ENCODE peak calls at places on chromosomes 6 and 20, in ten cellular contexts. One of them, this sample, is unnamed.

GRCh38 chr6:46011241-46012085 is 4.2 kb downstream of the CLIC5 start:
- DNase-seq in RWPE1: no peak
- DNase-seq in lower lobe of right lung: no peak
- DNase-seq in CD4-positive, alpha-beta T cell: peak
- DNase-seq in T1000: no peak
- DNase-seq in NCI-H2029: no peak
- DNase-seq in A549: no peak
- DNase-seq in EH: no peak
- DNase-seq in NCI-H1092: no peak
- DNase-seq in activated naive CD4-positive, alpha-beta T cell treated with anti-CD3 and anti-CD28 coated beads for 36 hours: peak
- DNase-seq in this sample: no peak

GRCh38 chr6:21992178-21992967 is 304.5 kb downstream of the PRL start:
- DNase-seq in EH: peak
- DNase-seq in A549: no peak
- DNase-seq in RWPE1: peak
- DNase-seq in CD4-positive, alpha-beta T cell: no peak
- DNase-seq in T1000: no peak
- DNase-seq in NCI-H2029: no peak
- DNase-seq in lower lobe of right lung: no peak
- DNase-seq in NCI-H1092: no peak
- DNase-seq in activated naive CD4-positive, alpha-beta T cell treated with anti-CD3 and anti-CD28 coated beads for 36 hours: peak
- DNase-seq in this sample: peak

GRCh38 chr6:107793193-107793592 is 30.9 kb downstream of the SCML4 start:
- DNase-seq in CD4-positive, alpha-beta T cell: no peak
- DNase-seq in NCI-H1092: no peak
- DNase-seq in T1000: no peak
- DNase-seq in activated naive CD4-positive, alpha-beta T cell treated with anti-CD3 and anti-CD28 coated beads for 36 hours: no peak
- DNase-seq in EH: no peak
- DNase-seq in lower lobe of right lung: no peak
- DNase-seq in RWPE1: no peak
- DNase-seq in A549: no peak
- DNase-seq in NCI-H2029: no peak
- DNase-seq in this sample: no peak

GRCh38 chr20:22744341-22745193 is 160.2 kb upstream of the FOXA2 start:
- DNase-seq in activated naive CD4-positive, alpha-beta T cell treated with anti-CD3 and anti-CD28 coated beads for 36 hours: no peak
- DNase-seq in EH: peak
- DNase-seq in NCI-H2029: no peak
- DNase-seq in NCI-H1092: no peak
- DNase-seq in lower lobe of right lung: no peak
- DNase-seq in A549: no peak
- DNase-seq in RWPE1: peak
- DNase-seq in CD4-positive, alpha-beta T cell: no peak
- DNase-seq in T1000: no peak
- DNase-seq in this sample: no peak

GRCh38 chr6:110329729-110330436 is 28.3 kb downstream of the METTL24 start:
- DNase-seq in A549: no peak
- DNase-seq in EH: peak
- DNase-seq in RWPE1: no peak
- DNase-seq in CD4-positive, alpha-beta T cell: no peak
- DNase-seq in T1000: no peak
- DNase-seq in activated naive CD4-positive, alpha-beta T cell treated with anti-CD3 and anti-CD28 coated beads for 36 hours: no peak
- DNase-seq in NCI-H1092: no peak
- DNase-seq in NCI-H2029: no peak
- DNase-seq in lower lobe of right lung: no peak
- DNase-seq in this sample: peak

GRCh38 chr20:8627386-8628030 is 441.4 kb upstream of the PLCB4 start:
- DNase-seq in EH: peak
- DNase-seq in RWPE1: no peak
- DNase-seq in CD4-positive, alpha-beta T cell: no peak
- DNase-seq in T1000: no peak
- DNase-seq in NCI-H1092: no peak
- DNase-seq in NCI-H2029: no peak
- DNase-seq in lower lobe of right lung: no peak
- DNase-seq in activated naive CD4-positive, alpha-beta T cell treated with anti-CD3 and anti-CD28 coated beads for 36 hours: no peak
- DNase-seq in A549: no peak
- DNase-seq in this sample: no peak

GRCh38 chr6:9155836-9156235 is 720.5 kb upstream of the SLC35B3 start:
- DNase-seq in CD4-positive, alpha-beta T cell: no peak
- DNase-seq in A549: no peak
- DNase-seq in lower lobe of right lung: no peak
- DNase-seq in activated naive CD4-positive, alpha-beta T cell treated with anti-CD3 and anti-CD28 coated beads for 36 hours: no peak
- DNase-seq in NCI-H2029: no peak
- DNase-seq in T1000: no peak
- DNase-seq in RWPE1: no peak
- DNase-seq in EH: no peak
- DNase-seq in NCI-H1092: no peak
- DNase-seq in this sample: no peak

GRCh38 chr6:108565091-108565766 is 4.5 kb downstream of the FOXO3 start:
- DNase-seq in activated naive CD4-positive, alpha-beta T cell treated with anti-CD3 and anti-CD28 coated beads for 36 hours: peak
- DNase-seq in A549: no peak
- DNase-seq in NCI-H1092: no peak
- DNase-seq in RWPE1: no peak
- DNase-seq in T1000: no peak
- DNase-seq in EH: no peak
- DNase-seq in CD4-positive, alpha-beta T cell: no peak
- DNase-seq in NCI-H2029: peak
- DNase-seq in lower lobe of right lung: no peak
- DNase-seq in this sample: no peak

GRCh38 chr6:38404355-38404754 is 235.4 kb downstream of the BTBD9 start:
- DNase-seq in A549: no peak
- DNase-seq in T1000: no peak
- DNase-seq in NCI-H1092: no peak
- DNase-seq in NCI-H2029: no peak
- DNase-seq in lower lobe of right lung: no peak
- DNase-seq in activated naive CD4-positive, alpha-beta T cell treated with anti-CD3 and anti-CD28 coated beads for 36 hours: no peak
- DNase-seq in EH: no peak
- DNase-seq in CD4-positive, alpha-beta T cell: no peak
- DNase-seq in RWPE1: no peak
- DNase-seq in this sample: no peak